ENCODE peak calls at places on chromosomes 6 and 20, in five cellular contexts. One of them, this sample, is unnamed.

GRCh38 chr20:38303908-38304379 is at the start of gene BPI:
- DNase-seq in BE2C: no peak
- DNase-seq in brain microvascular endothelial cell: no peak
- DNase-seq in astrocyte of the spinal cord: peak
- DNase-seq in AG04450: no peak
- DNase-seq in this sample: peak

GRCh38 chr20:53735536-53736050 is 142.0 kb upstream of the ZNF217 start:
- DNase-seq in BE2C: no peak
- DNase-seq in brain microvascular endothelial cell: peak
- DNase-seq in astrocyte of the spinal cord: peak
- DNase-seq in AG04450: peak
- DNase-seq in this sample: no peak

GRCh38 chr6:31576897-31577341 is 1.6 kb downstream of the TNF start:
- DNase-seq in BE2C: no peak
- DNase-seq in brain microvascular endothelial cell: no peak
- DNase-seq in astrocyte of the spinal cord: no peak
- DNase-seq in AG04450: no peak
- DNase-seq in this sample: no peak

GRCh38 chr6:163383912-163384311 is 30.6 kb upstream of the QKI start:
- DNase-seq in BE2C: no peak
- DNase-seq in brain microvascular endothelial cell: no peak
- DNase-seq in astrocyte of the spinal cord: peak
- DNase-seq in AG04450: no peak
- DNase-seq in this sample: no peak

GRCh38 chr6:133584903-133585302 is 304.0 kb upstream of the TCF21 start:
- DNase-seq in BE2C: no peak
- DNase-seq in brain microvascular endothelial cell: no peak
- DNase-seq in astrocyte of the spinal cord: no peak
- DNase-seq in AG04450: no peak
- DNase-seq in this sample: no peak

GRCh38 chr6:28005975-28006374 is 48.9 kb downstream of the OR2B6 start:
- DNase-seq in BE2C: no peak
- DNase-seq in brain microvascular endothelial cell: no peak
- DNase-seq in astrocyte of the spinal cord: no peak
- DNase-seq in AG04450: no peak
- DNase-seq in this sample: no peak

GRCh38 chr6:104784884-104785283 is 74.8 kb downstream of the HACE1 start:
- DNase-seq in BE2C: peak
- DNase-seq in brain microvascular endothelial cell: peak
- DNase-seq in astrocyte of the spinal cord: peak
- DNase-seq in AG04450: no peak
- DNase-seq in this sample: no peak

GRCh38 chr6:127069659-127070279 is 48.7 kb upstream of the RSPO3 start:
- DNase-seq in BE2C: no peak
- DNase-seq in brain microvascular endothelial cell: peak
- DNase-seq in astrocyte of the spinal cord: peak
- DNase-seq in AG04450: no peak
- DNase-seq in this sample: no peak

GRCh38 chr6:1795923-1796322 is 186.2 kb downstream of the FOXC1 start:
- DNase-seq in BE2C: no peak
- DNase-seq in brain microvascular endothelial cell: no peak
- DNase-seq in astrocyte of the spinal cord: no peak
- DNase-seq in AG04450: no peak
- DNase-seq in this sample: no peak

DNA sequence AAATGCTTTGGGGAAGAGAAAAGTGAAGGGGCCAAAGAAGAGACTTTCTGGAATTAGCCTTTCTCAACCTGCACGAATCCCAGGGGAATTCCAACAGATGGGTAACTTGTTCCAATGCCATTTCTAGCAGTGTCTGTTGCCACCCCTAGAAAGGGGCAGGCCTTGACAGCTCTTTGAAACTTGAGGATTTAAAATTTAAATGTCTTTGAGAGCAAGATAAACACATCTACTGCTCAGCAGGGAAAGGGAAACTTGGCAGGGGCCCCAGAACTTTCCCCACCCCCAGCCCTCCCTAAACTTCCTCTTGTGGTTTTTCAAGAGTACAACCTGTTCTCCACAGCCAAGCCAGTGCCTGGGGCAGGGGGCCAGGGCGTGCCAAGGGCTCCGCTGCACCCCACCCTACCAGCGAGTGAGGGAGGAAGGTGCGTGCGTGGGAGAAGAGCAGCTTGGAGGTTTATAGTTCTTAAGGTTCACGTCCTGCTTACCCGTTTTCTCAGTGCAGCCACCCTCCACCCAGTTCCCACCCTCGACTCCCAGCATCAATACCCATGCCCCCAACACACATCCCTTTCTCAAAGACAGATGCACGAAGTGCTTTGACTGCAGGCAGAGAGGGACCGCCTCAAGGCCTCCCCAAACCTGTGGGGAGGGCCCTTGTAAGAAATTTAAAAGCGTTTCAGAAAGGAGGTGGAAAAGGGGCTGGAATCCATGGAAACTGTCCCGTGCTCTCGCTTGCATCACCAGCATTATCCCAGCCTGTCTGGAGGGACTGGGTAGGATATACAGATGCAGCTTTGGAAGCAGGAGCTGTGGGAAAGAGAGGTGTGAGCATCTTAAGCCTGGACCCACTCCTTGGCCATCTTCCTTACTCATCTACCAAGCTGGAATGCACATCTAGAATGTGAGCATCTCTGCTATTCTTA is 4.5 kb upstream of the TAF8 start:
- DNase-seq in BE2C: no peak
- DNase-seq in brain microvascular endothelial cell: peak
- DNase-seq in astrocyte of the spinal cord: peak
- DNase-seq in AG04450: no peak
- DNase-seq in this sample: peak
- H3K4me3 ChIP-seq in BE2C: no peak
- H3K4me3 ChIP-seq in brain microvascular endothelial cell: peak
- H3K4me3 ChIP-seq in astrocyte of the spinal cord: peak
- H3K4me3 ChIP-seq in AG04450: peak
- H3K4me3 ChIP-seq in this sample: no peak

GRCh38 chr6:111624391-111625098 is 18.9 kb upstream of the TRAF3IP2 start:
- DNase-seq in BE2C: no peak
- DNase-seq in brain microvascular endothelial cell: no peak
- DNase-seq in astrocyte of the spinal cord: no peak
- DNase-seq in AG04450: no peak
- DNase-seq in this sample: no peak
- H3K4me3 ChIP-seq in BE2C: no peak
- H3K4me3 ChIP-seq in brain microvascular endothelial cell: no peak
- H3K4me3 ChIP-seq in astrocyte of the spinal cord: no peak
- H3K4me3 ChIP-seq in AG04450: no peak
- H3K4me3 ChIP-seq in this sample: no peak

GRCh38 chr6:90940812-90941481 is 354.1 kb upstream of the MAP3K7 start:
- DNase-seq in BE2C: no peak
- DNase-seq in brain microvascular endothelial cell: peak
- DNase-seq in astrocyte of the spinal cord: peak
- DNase-seq in AG04450: peak
- DNase-seq in this sample: no peak
- H3K4me3 ChIP-seq in BE2C: no peak
- H3K4me3 ChIP-seq in brain microvascular endothelial cell: no peak
- H3K4me3 ChIP-seq in astrocyte of the spinal cord: no peak
- H3K4me3 ChIP-seq in AG04450: no peak
- H3K4me3 ChIP-seq in this sample: no peak

DNA sequence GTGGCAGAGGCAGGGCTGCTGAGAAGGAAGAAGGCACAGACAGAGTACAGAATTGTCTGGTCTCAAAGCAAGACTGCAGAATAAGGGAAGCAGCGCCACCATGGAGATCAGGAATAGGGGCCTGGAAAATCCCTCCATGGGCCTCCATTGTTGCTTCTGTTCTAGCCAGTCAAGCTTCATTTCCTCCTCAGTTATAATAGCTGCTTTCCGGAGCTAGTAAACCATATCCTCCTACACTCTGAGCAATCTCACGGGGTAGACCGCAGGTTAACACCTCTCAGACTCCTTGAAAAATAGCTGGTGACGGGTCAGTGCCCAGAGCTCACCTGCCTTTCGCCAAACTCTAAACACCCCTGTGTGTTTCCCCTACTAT is 570 bp upstream of the HLA-DMB start:
- DNase-seq in BE2C: no peak
- DNase-seq in brain microvascular endothelial cell: no peak
- DNase-seq in astrocyte of the spinal cord: no peak
- DNase-seq in AG04450: no peak
- DNase-seq in this sample: no peak
- H3K4me3 ChIP-seq in BE2C: no peak
- H3K4me3 ChIP-seq in brain microvascular endothelial cell: no peak
- H3K4me3 ChIP-seq in astrocyte of the spinal cord: no peak
- H3K4me3 ChIP-seq in AG04450: no peak
- H3K4me3 ChIP-seq in this sample: no peak

DNA sequence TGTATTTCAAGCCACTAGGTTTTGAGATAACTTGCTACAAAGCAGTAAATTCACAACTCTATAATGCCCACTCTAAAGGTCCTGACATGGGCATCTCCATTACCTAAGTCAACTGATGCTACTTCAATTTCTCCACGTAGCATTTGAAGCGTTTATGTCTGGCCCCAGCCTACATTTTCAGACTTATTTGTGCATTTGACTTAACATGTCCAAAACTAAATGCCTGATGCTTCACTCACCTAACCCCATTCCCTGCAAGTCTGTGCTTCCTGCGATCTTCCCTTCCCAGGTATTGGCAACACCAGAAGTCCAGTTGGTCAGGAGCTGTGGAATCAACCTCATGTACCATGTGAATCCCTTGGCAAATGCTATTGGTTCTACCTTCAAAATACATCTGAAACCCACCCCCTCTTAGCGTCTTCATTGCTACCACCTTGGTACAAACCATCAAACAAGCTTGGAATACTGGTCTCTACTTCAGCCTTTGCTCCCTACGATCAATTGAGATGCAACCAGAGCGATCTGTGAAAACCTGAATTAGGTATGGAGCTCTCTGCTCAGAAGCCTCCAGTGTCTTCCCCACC is 12.8 kb upstream of the ZNFX1 start:
- DNase-seq in BE2C: no peak
- DNase-seq in brain microvascular endothelial cell: no peak
- DNase-seq in astrocyte of the spinal cord: no peak
- DNase-seq in AG04450: no peak
- DNase-seq in this sample: no peak
- H3K4me3 ChIP-seq in BE2C: no peak
- H3K4me3 ChIP-seq in brain microvascular endothelial cell: no peak
- H3K4me3 ChIP-seq in astrocyte of the spinal cord: no peak
- H3K4me3 ChIP-seq in AG04450: no peak
- H3K4me3 ChIP-seq in this sample: no peak

GRCh38 chr6:3124667-3125066 is 6.2 kb downstream of the BPHL start:
- DNase-seq in BE2C: no peak
- DNase-seq in brain microvascular endothelial cell: no peak
- DNase-seq in astrocyte of the spinal cord: no peak
- DNase-seq in AG04450: no peak
- DNase-seq in this sample: no peak
- H3K4me3 ChIP-seq in BE2C: no peak
- H3K4me3 ChIP-seq in brain microvascular endothelial cell: no peak
- H3K4me3 ChIP-seq in astrocyte of the spinal cord: no peak
- H3K4me3 ChIP-seq in AG04450: no peak
- H3K4me3 ChIP-seq in this sample: no peak

GRCh38 chr6:111768431-111768770 is 104.9 kb downstream of the FYN start:
- DNase-seq in BE2C: no peak
- DNase-seq in brain microvascular endothelial cell: no peak
- DNase-seq in astrocyte of the spinal cord: no peak
- DNase-seq in AG04450: no peak
- DNase-seq in this sample: no peak
- H3K4me3 ChIP-seq in BE2C: no peak
- H3K4me3 ChIP-seq in brain microvascular endothelial cell: no peak
- H3K4me3 ChIP-seq in astrocyte of the spinal cord: no peak
- H3K4me3 ChIP-seq in AG04450: no peak
- H3K4me3 ChIP-seq in this sample: no peak

DNA sequence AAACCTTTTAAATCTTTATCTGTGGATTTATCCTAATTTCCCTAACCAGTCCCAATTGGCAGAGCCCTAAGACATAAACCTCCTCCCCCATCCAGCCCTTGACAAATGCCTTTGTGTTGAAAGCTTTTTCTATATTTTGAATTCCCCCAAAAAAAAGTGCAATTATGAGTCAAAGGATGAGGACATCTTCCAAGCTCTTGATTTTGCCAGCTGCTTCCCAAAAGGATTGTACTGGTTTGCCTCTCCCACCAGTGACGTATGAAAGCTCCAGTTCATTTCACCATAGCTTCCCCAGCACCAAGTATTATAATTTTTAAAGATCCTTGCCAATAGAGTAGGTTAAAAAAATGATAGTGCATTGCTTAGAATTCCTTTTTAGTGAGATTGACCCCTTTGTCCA is 39.0 kb downstream of the SIRPA start:
- DNase-seq in BE2C: no peak
- DNase-seq in brain microvascular endothelial cell: no peak
- DNase-seq in astrocyte of the spinal cord: no peak
- DNase-seq in AG04450: peak
- DNase-seq in this sample: no peak
- H3K4me3 ChIP-seq in BE2C: no peak
- H3K4me3 ChIP-seq in brain microvascular endothelial cell: no peak
- H3K4me3 ChIP-seq in astrocyte of the spinal cord: no peak
- H3K4me3 ChIP-seq in AG04450: no peak
- H3K4me3 ChIP-seq in this sample: no peak

GRCh38 chr6:110858562-110859214 is 15.9 kb upstream of the AMD1 start:
- DNase-seq in BE2C: no peak
- DNase-seq in brain microvascular endothelial cell: no peak
- DNase-seq in astrocyte of the spinal cord: no peak
- DNase-seq in AG04450: no peak
- DNase-seq in this sample: no peak
- H3K4me3 ChIP-seq in BE2C: no peak
- H3K4me3 ChIP-seq in brain microvascular endothelial cell: no peak
- H3K4me3 ChIP-seq in astrocyte of the spinal cord: no peak
- H3K4me3 ChIP-seq in AG04450: no peak
- H3K4me3 ChIP-seq in this sample: no peak